ENCODE peak calls at places on chromosomes 12 and 14, in eight cellular contexts. One of them, this sample, is unnamed.

GRCh38 chr12:106020736-106021135 is 118.0 kb downstream of the NUAK1 start:
- DNase-seq in AG04450: no peak
- DNase-seq in transverse colon: no peak
- DNase-seq in heart left ventricle: no peak
- DNase-seq in CD4-positive, alpha-beta memory T cell: no peak
- DNase-seq in OCI-LY7: no peak
- DNase-seq in A549: no peak
- DNase-seq in stomach: no peak
- DNase-seq in this sample: no peak

GRCh38 chr12:82832981-82833380 is 146.3 kb downstream of the TMTC2 start:
- DNase-seq in AG04450: no peak
- DNase-seq in transverse colon: no peak
- DNase-seq in heart left ventricle: no peak
- DNase-seq in CD4-positive, alpha-beta memory T cell: no peak
- DNase-seq in OCI-LY7: no peak
- DNase-seq in A549: no peak
- DNase-seq in stomach: no peak
- DNase-seq in this sample: no peak

GRCh38 chr14:105944632-105945610 is 418.5 kb downstream of the TMEM121 start:
- DNase-seq in AG04450: no peak
- DNase-seq in transverse colon: peak; percentile 77
- DNase-seq in heart left ventricle: no peak
- DNase-seq in CD4-positive, alpha-beta memory T cell: peak; percentile 51
- DNase-seq in OCI-LY7: no peak
- DNase-seq in A549: peak; percentile 38
- DNase-seq in stomach: peak; percentile 85
- DNase-seq in this sample: peak; percentile 36

GRCh38 chr14:89702151-89702936 is 252.2 kb downstream of the EFCAB11 start:
- DNase-seq in AG04450: peak; percentile 21
- DNase-seq in transverse colon: peak; percentile 22
- DNase-seq in heart left ventricle: peak; percentile 77
- DNase-seq in CD4-positive, alpha-beta memory T cell: no peak
- DNase-seq in OCI-LY7: no peak
- DNase-seq in A549: no peak
- DNase-seq in stomach: no peak
- DNase-seq in this sample: peak; percentile 8

GRCh38 chr14:101357038-101357437 is 204.3 kb upstream of the DIO3 start:
- DNase-seq in AG04450: no peak
- DNase-seq in transverse colon: no peak
- DNase-seq in heart left ventricle: no peak
- DNase-seq in CD4-positive, alpha-beta memory T cell: no peak
- DNase-seq in OCI-LY7: no peak
- DNase-seq in A549: no peak
- DNase-seq in stomach: no peak
- DNase-seq in this sample: no peak

GRCh38 chr12:124009781-124010180 is 36.8 kb downstream of the ZNF664 start:
- DNase-seq in AG04450: no peak
- DNase-seq in transverse colon: no peak
- DNase-seq in heart left ventricle: no peak
- DNase-seq in CD4-positive, alpha-beta memory T cell: no peak
- DNase-seq in OCI-LY7: no peak
- DNase-seq in A549: no peak
- DNase-seq in stomach: no peak
- DNase-seq in this sample: no peak

GRCh38 chr12:103801709-103802585 is 39.1 kb downstream of the NT5DC3 start:
- DNase-seq in AG04450: no peak
- DNase-seq in transverse colon: no peak
- DNase-seq in heart left ventricle: no peak
- DNase-seq in CD4-positive, alpha-beta memory T cell: no peak
- DNase-seq in OCI-LY7: no peak
- DNase-seq in A549: no peak
- DNase-seq in stomach: no peak
- DNase-seq in this sample: no peak

GRCh38 chr14:65422093-65422834 is 9.7 kb downstream of the FUT8 start:
- DNase-seq in AG04450: no peak
- DNase-seq in transverse colon: no peak
- DNase-seq in heart left ventricle: no peak
- DNase-seq in CD4-positive, alpha-beta memory T cell: no peak
- DNase-seq in OCI-LY7: no peak
- DNase-seq in A549: no peak
- DNase-seq in stomach: no peak
- DNase-seq in this sample: no peak

GRCh38 chr12:58833844-58834243 is 86.5 kb downstream of the LRIG3 start:
- DNase-seq in AG04450: no peak
- DNase-seq in transverse colon: no peak
- DNase-seq in heart left ventricle: no peak
- DNase-seq in CD4-positive, alpha-beta memory T cell: no peak
- DNase-seq in OCI-LY7: no peak
- DNase-seq in A549: no peak
- DNase-seq in stomach: no peak
- DNase-seq in this sample: no peak

GRCh38 chr12:82874935-82875334 is 188.2 kb downstream of the TMTC2 start:
- DNase-seq in AG04450: peak; percentile 4
- DNase-seq in transverse colon: no peak
- DNase-seq in heart left ventricle: no peak
- DNase-seq in CD4-positive, alpha-beta memory T cell: no peak
- DNase-seq in OCI-LY7: no peak
- DNase-seq in A549: no peak
- DNase-seq in stomach: no peak
- DNase-seq in this sample: no peak

GRCh38 chr14:52848626-52849025 is 57.2 kb upstream of the GNPNAT1 start:
- DNase-seq in AG04450: no peak
- DNase-seq in transverse colon: no peak
- DNase-seq in heart left ventricle: no peak
- DNase-seq in CD4-positive, alpha-beta memory T cell: no peak
- DNase-seq in OCI-LY7: no peak
- DNase-seq in A549: no peak
- DNase-seq in stomach: no peak
- DNase-seq in this sample: no peak

GRCh38 chr14:23183076-23183475 is 384 bp downstream of the SLC7A8 start:
- DNase-seq in AG04450: no peak
- DNase-seq in transverse colon: no peak
- DNase-seq in heart left ventricle: no peak
- DNase-seq in CD4-positive, alpha-beta memory T cell: no peak
- DNase-seq in OCI-LY7: peak; percentile 13
- DNase-seq in A549: no peak
- DNase-seq in stomach: no peak
- DNase-seq in this sample: no peak

GRCh38 chr12:50647479-50647878 is 116.4 kb upstream of the ATF1 start:
- DNase-seq in AG04450: no peak
- DNase-seq in transverse colon: no peak
- DNase-seq in heart left ventricle: no peak
- DNase-seq in CD4-positive, alpha-beta memory T cell: no peak
- DNase-seq in OCI-LY7: no peak
- DNase-seq in A549: no peak
- DNase-seq in stomach: no peak
- DNase-seq in this sample: peak; percentile 20

GRCh38 chr14:55254581-55254980 is 16.6 kb upstream of the FBXO34 start:
- DNase-seq in AG04450: no peak
- DNase-seq in transverse colon: no peak
- DNase-seq in heart left ventricle: no peak
- DNase-seq in CD4-positive, alpha-beta memory T cell: no peak
- DNase-seq in OCI-LY7: no peak
- DNase-seq in A549: no peak
- DNase-seq in stomach: no peak
- DNase-seq in this sample: no peak

GRCh38 chr12:109807954-109808353 is 25.2 kb downstream of the TRPV4 start:
- DNase-seq in AG04450: no peak
- DNase-seq in transverse colon: no peak
- DNase-seq in heart left ventricle: no peak
- DNase-seq in CD4-positive, alpha-beta memory T cell: no peak
- DNase-seq in OCI-LY7: no peak
- DNase-seq in A549: no peak
- DNase-seq in stomach: no peak
- DNase-seq in this sample: no peak

GRCh38 chr12:114687269-114687605 is 3.3 kb upstream of the TBX3 start:
- DNase-seq in AG04450: no peak
- DNase-seq in transverse colon: no peak
- DNase-seq in heart left ventricle: no peak
- DNase-seq in CD4-positive, alpha-beta memory T cell: no peak
- DNase-seq in OCI-LY7: no peak
- DNase-seq in A549: no peak
- DNase-seq in stomach: no peak
- DNase-seq in this sample: no peak
- H3K4me3 ChIP-seq in AG04450: no peak overlapping the region
- H3K4me3 ChIP-seq in transverse colon: no peak overlapping the region
- H3K4me3 ChIP-seq in heart left ventricle: no peak overlapping the region
- H3K4me3 ChIP-seq in CD4-positive, alpha-beta memory T cell: no peak overlapping the region
- H3K4me3 ChIP-seq in OCI-LY7: no peak overlapping the region
- H3K4me3 ChIP-seq in A549: no peak overlapping the region
- H3K4me3 ChIP-seq in stomach: no peak overlapping the region
- H3K4me3 ChIP-seq in this sample: no peak overlapping the region

GRCh38 chr14:94114589-94115067 is 4.1 kb downstream of the IFI27 start:
- DNase-seq in AG04450: no peak
- DNase-seq in transverse colon: no peak
- DNase-seq in heart left ventricle: no peak
- DNase-seq in CD4-positive, alpha-beta memory T cell: no peak
- DNase-seq in OCI-LY7: no peak
- DNase-seq in A549: no peak
- DNase-seq in stomach: peak; percentile 18
- DNase-seq in this sample: peak; percentile 26

GRCh38 chr14:94116701-94117100 is 6.2 kb downstream of the IFI27 start:
- DNase-seq in AG04450: no peak
- DNase-seq in transverse colon: no peak
- DNase-seq in heart left ventricle: no peak
- DNase-seq in CD4-positive, alpha-beta memory T cell: no peak
- DNase-seq in OCI-LY7: no peak
- DNase-seq in A549: no peak
- DNase-seq in stomach: peak; percentile 16
- DNase-seq in this sample: no peak

GRCh38 chr14:94115631-94116030 is 5.1 kb downstream of the IFI27 start:
- DNase-seq in AG04450: no peak
- DNase-seq in transverse colon: no peak
- DNase-seq in heart left ventricle: no peak
- DNase-seq in CD4-positive, alpha-beta memory T cell: no peak
- DNase-seq in OCI-LY7: no peak
- DNase-seq in A549: no peak
- DNase-seq in stomach: peak; percentile 23
- DNase-seq in this sample: no peak

GRCh38 chr14:94113908-94114588 is 3.5 kb downstream of the IFI27 start:
- DNase-seq in AG04450: no peak
- DNase-seq in transverse colon: no peak
- DNase-seq in heart left ventricle: no peak
- DNase-seq in CD4-positive, alpha-beta memory T cell: no peak
- DNase-seq in OCI-LY7: no peak
- DNase-seq in A549: no peak
- DNase-seq in stomach: peak; percentile 17
- DNase-seq in this sample: no peak

GRCh38 chr14:94115068-94115591 is 4.6 kb downstream of the IFI27 start:
- DNase-seq in AG04450: no peak
- DNase-seq in transverse colon: peak; percentile 47
- DNase-seq in heart left ventricle: peak; percentile 44
- DNase-seq in CD4-positive, alpha-beta memory T cell: no peak
- DNase-seq in OCI-LY7: no peak
- DNase-seq in A549: no peak
- DNase-seq in stomach: peak; percentile 34
- DNase-seq in this sample: no peak
- H3K27ac ChIP-seq in AG04450: no peak overlapping the region
- H3K27ac ChIP-seq in transverse colon: peak overlapping the region; percentile 86
- H3K27ac ChIP-seq in heart left ventricle: no peak overlapping the region
- H3K27ac ChIP-seq in CD4-positive, alpha-beta memory T cell: no peak overlapping the region
- H3K27ac ChIP-seq in OCI-LY7: no peak overlapping the region
- H3K27ac ChIP-seq in A549: no peak overlapping the region
- H3K27ac ChIP-seq in stomach: peak overlapping the region; percentile 84
- H3K27ac ChIP-seq in this sample: no peak overlapping the region

GRCh38 chr12:14256555-14257169 is 108.8 kb upstream of the ATF7IP start:
- DNase-seq in AG04450: peak; percentile 73
- DNase-seq in transverse colon: peak; percentile 77
- DNase-seq in heart left ventricle: peak; percentile 81
- DNase-seq in CD4-positive, alpha-beta memory T cell: peak; percentile 71
- DNase-seq in OCI-LY7: peak; percentile 94
- DNase-seq in A549: peak; percentile 53
- DNase-seq in stomach: peak; percentile 78
- DNase-seq in this sample: peak; percentile 69
- H3K4me3 ChIP-seq in AG04450: no peak overlapping the region
- H3K4me3 ChIP-seq in transverse colon: no peak overlapping the region
- H3K4me3 ChIP-seq in heart left ventricle: no peak overlapping the region
- H3K4me3 ChIP-seq in CD4-positive, alpha-beta memory T cell: no peak overlapping the region
- H3K4me3 ChIP-seq in OCI-LY7: peak overlapping the region; percentile 42
- H3K4me3 ChIP-seq in A549: no peak overlapping the region
- H3K4me3 ChIP-seq in stomach: no peak overlapping the region
- H3K4me3 ChIP-seq in this sample: peak overlapping the region; percentile 28

DNA sequence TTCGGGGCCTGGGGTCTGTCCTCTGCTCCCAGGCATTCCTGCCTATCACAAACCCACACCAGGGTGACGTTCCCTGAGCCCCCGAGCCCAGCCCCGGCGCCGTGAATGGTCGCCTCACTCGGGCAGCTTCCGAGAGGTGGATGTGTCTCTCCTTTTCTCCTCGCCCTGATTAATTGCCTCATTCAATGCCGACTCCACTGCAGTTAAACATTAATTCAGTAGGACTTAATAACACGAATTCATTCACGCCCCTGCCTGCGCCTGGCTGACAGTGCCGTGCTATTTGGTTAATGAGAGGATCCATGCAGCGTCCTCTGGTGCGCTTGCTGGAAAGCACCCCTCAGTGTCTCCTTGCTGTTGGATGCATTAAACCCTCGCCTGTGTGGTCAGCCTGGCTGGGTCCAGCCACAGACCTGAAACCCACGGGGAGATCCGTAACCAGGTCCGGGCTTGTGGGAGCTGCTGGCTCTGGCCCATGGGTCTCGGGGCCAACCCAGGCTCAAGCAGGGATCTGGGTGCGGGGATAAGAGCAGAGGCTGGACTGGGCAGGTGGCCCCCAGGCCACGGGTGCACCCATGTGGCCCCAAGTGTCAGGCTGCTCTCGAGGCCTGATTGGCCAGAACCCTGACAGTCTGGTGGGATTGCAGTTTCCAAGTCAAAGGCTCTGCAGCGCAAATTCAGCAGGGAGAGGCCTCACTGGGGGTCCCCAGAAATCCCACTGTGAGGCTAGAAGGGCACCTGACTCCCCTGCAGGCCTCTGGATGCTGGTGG is 55.4 kb downstream of the FBRSL1 start:
- DNase-seq in AG04450: no peak
- DNase-seq in transverse colon: no peak
- DNase-seq in heart left ventricle: no peak
- DNase-seq in CD4-positive, alpha-beta memory T cell: no peak
- DNase-seq in OCI-LY7: no peak
- DNase-seq in A549: no peak
- DNase-seq in stomach: no peak
- DNase-seq in this sample: no peak
- H3K27ac ChIP-seq in AG04450: no peak overlapping the region
- H3K27ac ChIP-seq in transverse colon: no peak overlapping the region
- H3K27ac ChIP-seq in heart left ventricle: no peak overlapping the region
- H3K27ac ChIP-seq in CD4-positive, alpha-beta memory T cell: no peak overlapping the region
- H3K27ac ChIP-seq in OCI-LY7: no peak overlapping the region
- H3K27ac ChIP-seq in A549: no peak overlapping the region
- H3K27ac ChIP-seq in stomach: no peak overlapping the region
- H3K27ac ChIP-seq in this sample: no peak overlapping the region

GRCh38 chr14:35806006-35806907 is 2.8 kb downstream of the RALGAPA1 start:
- DNase-seq in AG04450: no peak
- DNase-seq in transverse colon: no peak
- DNase-seq in heart left ventricle: no peak
- DNase-seq in CD4-positive, alpha-beta memory T cell: no peak
- DNase-seq in OCI-LY7: no peak
- DNase-seq in A549: no peak
- DNase-seq in stomach: no peak
- DNase-seq in this sample: no peak
- H3K4me3 ChIP-seq in AG04450: no peak overlapping the region
- H3K4me3 ChIP-seq in transverse colon: no peak overlapping the region
- H3K4me3 ChIP-seq in heart left ventricle: no peak overlapping the region
- H3K4me3 ChIP-seq in CD4-positive, alpha-beta memory T cell: no peak overlapping the region
- H3K4me3 ChIP-seq in OCI-LY7: no peak overlapping the region
- H3K4me3 ChIP-seq in A549: no peak overlapping the region
- H3K4me3 ChIP-seq in stomach: no peak overlapping the region
- H3K4me3 ChIP-seq in this sample: no peak overlapping the region

This sample was measured in pancreas.